ENCODE peak calls at places on chromosome 21, in ten cellular contexts. One of them, this sample, is unnamed.

GRCh38 chr21:35375115-35375514 is 326.0 kb upstream of the RUNX1 start:
- DNase-seq in HFF-Myc: peak
- DNase-seq in fibroblast of pulmonary artery: peak
- DNase-seq in AG04450: peak
- DNase-seq in epithelial cell of esophagus: peak
- DNase-seq in fibroblast of the aortic adventitia: peak
- DNase-seq in kidney epithelial cell: no peak
- DNase-seq in endothelial cell: no peak
- DNase-seq in D721Med: no peak
- DNase-seq in mesothelial cell of epicardium: no peak
- DNase-seq in this sample: peak

GRCh38 chr21:44865561-44866280 is 7.8 kb downstream of the PTTG1IP start:
- DNase-seq in D721Med: no peak
- DNase-seq in HFF-Myc: no peak
- DNase-seq in endothelial cell: no peak
- DNase-seq in fibroblast of the aortic adventitia: no peak
- DNase-seq in kidney epithelial cell: no peak
- DNase-seq in epithelial cell of esophagus: no peak
- DNase-seq in AG04450: no peak
- DNase-seq in fibroblast of pulmonary artery: peak
- DNase-seq in mesothelial cell of epicardium: no peak
- DNase-seq in this sample: no peak

GRCh38 chr21:36705679-36706481 is 7.0 kb downstream of the SIM2 start:
- DNase-seq in kidney epithelial cell: no peak
- DNase-seq in mesothelial cell of epicardium: no peak
- DNase-seq in fibroblast of pulmonary artery: no peak
- DNase-seq in HFF-Myc: no peak
- DNase-seq in fibroblast of the aortic adventitia: no peak
- DNase-seq in epithelial cell of esophagus: no peak
- DNase-seq in D721Med: no peak
- DNase-seq in endothelial cell: no peak
- DNase-seq in AG04450: no peak
- DNase-seq in this sample: no peak

GRCh38 chr21:41716756-41717155 is 50.1 kb downstream of the RIPK4 start:
- DNase-seq in fibroblast of the aortic adventitia: no peak
- DNase-seq in HFF-Myc: no peak
- DNase-seq in kidney epithelial cell: no peak
- DNase-seq in mesothelial cell of epicardium: no peak
- DNase-seq in AG04450: no peak
- DNase-seq in endothelial cell: no peak
- DNase-seq in epithelial cell of esophagus: no peak
- DNase-seq in D721Med: no peak
- DNase-seq in fibroblast of pulmonary artery: no peak
- DNase-seq in this sample: no peak

GRCh38 chr21:15976807-15977206 is 247.0 kb downstream of the USP25 start:
- DNase-seq in endothelial cell: peak
- DNase-seq in HFF-Myc: no peak
- DNase-seq in epithelial cell of esophagus: no peak
- DNase-seq in fibroblast of pulmonary artery: no peak
- DNase-seq in mesothelial cell of epicardium: no peak
- DNase-seq in kidney epithelial cell: no peak
- DNase-seq in AG04450: no peak
- DNase-seq in fibroblast of the aortic adventitia: no peak
- DNase-seq in D721Med: no peak
- DNase-seq in this sample: no peak

GRCh38 chr21:41024341-41025056 is 143.5 kb upstream of the BACE2 start:
- DNase-seq in kidney epithelial cell: no peak
- DNase-seq in endothelial cell: no peak
- DNase-seq in fibroblast of the aortic adventitia: no peak
- DNase-seq in HFF-Myc: no peak
- DNase-seq in D721Med: no peak
- DNase-seq in mesothelial cell of epicardium: no peak
- DNase-seq in fibroblast of pulmonary artery: no peak
- DNase-seq in epithelial cell of esophagus: no peak
- DNase-seq in AG04450: no peak
- DNase-seq in this sample: no peak

GRCh38 chr21:32958288-32958992 is 67.3 kb upstream of the OLIG2 start:
- DNase-seq in mesothelial cell of epicardium: no peak
- DNase-seq in D721Med: no peak
- DNase-seq in epithelial cell of esophagus: peak
- DNase-seq in HFF-Myc: no peak
- DNase-seq in kidney epithelial cell: no peak
- DNase-seq in fibroblast of the aortic adventitia: no peak
- DNase-seq in AG04450: no peak
- DNase-seq in fibroblast of pulmonary artery: no peak
- DNase-seq in endothelial cell: peak
- DNase-seq in this sample: peak

GRCh38 chr21:42518216-42518615 is 4.6 kb downstream of the SLC37A1 start:
- DNase-seq in fibroblast of pulmonary artery: peak
- DNase-seq in epithelial cell of esophagus: peak
- DNase-seq in fibroblast of the aortic adventitia: peak
- DNase-seq in kidney epithelial cell: peak
- DNase-seq in endothelial cell: no peak
- DNase-seq in D721Med: no peak
- DNase-seq in AG04450: no peak
- DNase-seq in HFF-Myc: no peak
- DNase-seq in mesothelial cell of epicardium: no peak
- DNase-seq in this sample: no peak

GRCh38 chr21:35940074-35940927 is 120.0 kb downstream of the SETD4 start:
- DNase-seq in endothelial cell: peak
- DNase-seq in kidney epithelial cell: no peak
- DNase-seq in HFF-Myc: no peak
- DNase-seq in AG04450: peak
- DNase-seq in D721Med: no peak
- DNase-seq in fibroblast of pulmonary artery: peak
- DNase-seq in epithelial cell of esophagus: peak
- DNase-seq in mesothelial cell of epicardium: no peak
- DNase-seq in fibroblast of the aortic adventitia: peak
- DNase-seq in this sample: peak

GRCh38 chr21:26949830-26950229 is 17.1 kb downstream of the ADAMTS5 start:
- DNase-seq in endothelial cell: no peak
- DNase-seq in kidney epithelial cell: no peak
- DNase-seq in epithelial cell of esophagus: no peak
- DNase-seq in mesothelial cell of epicardium: no peak
- DNase-seq in fibroblast of pulmonary artery: no peak
- DNase-seq in fibroblast of the aortic adventitia: no peak
- DNase-seq in HFF-Myc: no peak
- DNase-seq in AG04450: no peak
- DNase-seq in D721Med: no peak
- DNase-seq in this sample: no peak

GRCh38 chr21:44391345-44392091 is 38.1 kb downstream of the TRPM2 start:
- DNase-seq in epithelial cell of esophagus: no peak
- DNase-seq in D721Med: no peak
- DNase-seq in HFF-Myc: no peak
- DNase-seq in fibroblast of the aortic adventitia: no peak
- DNase-seq in kidney epithelial cell: no peak
- DNase-seq in endothelial cell: no peak
- DNase-seq in fibroblast of pulmonary artery: no peak
- DNase-seq in AG04450: no peak
- DNase-seq in mesothelial cell of epicardium: peak
- DNase-seq in this sample: no peak

GRCh38 chr21:21146587-21147373 is 148.6 kb downstream of the NCAM2 start:
- DNase-seq in kidney epithelial cell: no peak
- DNase-seq in fibroblast of pulmonary artery: no peak
- DNase-seq in D721Med: no peak
- DNase-seq in AG04450: no peak
- DNase-seq in mesothelial cell of epicardium: no peak
- DNase-seq in endothelial cell: no peak
- DNase-seq in epithelial cell of esophagus: no peak
- DNase-seq in HFF-Myc: no peak
- DNase-seq in fibroblast of the aortic adventitia: no peak
- DNase-seq in this sample: no peak

GRCh38 chr21:34983680-34984086 is 65.4 kb downstream of the RUNX1 start:
- DNase-seq in mesothelial cell of epicardium: no peak
- DNase-seq in fibroblast of the aortic adventitia: peak
- DNase-seq in endothelial cell: no peak
- DNase-seq in D721Med: no peak
- DNase-seq in AG04450: no peak
- DNase-seq in epithelial cell of esophagus: peak
- DNase-seq in kidney epithelial cell: no peak
- DNase-seq in HFF-Myc: no peak
- DNase-seq in fibroblast of pulmonary artery: peak
- DNase-seq in this sample: peak

GRCh38 chr21:15080504-15080903 is 15.7 kb upstream of the NRIP1 start:
- DNase-seq in HFF-Myc: no peak
- DNase-seq in D721Med: no peak
- DNase-seq in fibroblast of pulmonary artery: no peak
- DNase-seq in endothelial cell: no peak
- DNase-seq in kidney epithelial cell: no peak
- DNase-seq in epithelial cell of esophagus: no peak
- DNase-seq in fibroblast of the aortic adventitia: no peak
- DNase-seq in mesothelial cell of epicardium: no peak
- DNase-seq in AG04450: no peak
- DNase-seq in this sample: no peak

GRCh38 chr21:38171723-38172344 is 85.0 kb upstream of the KCNJ15 start:
- DNase-seq in epithelial cell of esophagus: peak
- DNase-seq in fibroblast of pulmonary artery: peak
- DNase-seq in HFF-Myc: peak
- DNase-seq in AG04450: peak
- DNase-seq in endothelial cell: peak
- DNase-seq in kidney epithelial cell: peak
- DNase-seq in D721Med: no peak
- DNase-seq in fibroblast of the aortic adventitia: peak
- DNase-seq in mesothelial cell of epicardium: no peak
- DNase-seq in this sample: peak
- TF ChIP-seq CTCF in epithelial cell of esophagus: no peak
- TF ChIP-seq CTCF in fibroblast of pulmonary artery: no peak
- TF ChIP-seq CTCF in HFF-Myc: peak
- TF ChIP-seq CTCF in AG04450: peak
- TF ChIP-seq CTCF in endothelial cell: no peak
- TF ChIP-seq CTCF in kidney epithelial cell: peak
- TF ChIP-seq CTCF in D721Med: no peak
- TF ChIP-seq CTCF in fibroblast of the aortic adventitia: no peak
- TF ChIP-seq CTCF in mesothelial cell of epicardium: no peak
- TF ChIP-seq CTCF in this sample: no peak

DNA sequence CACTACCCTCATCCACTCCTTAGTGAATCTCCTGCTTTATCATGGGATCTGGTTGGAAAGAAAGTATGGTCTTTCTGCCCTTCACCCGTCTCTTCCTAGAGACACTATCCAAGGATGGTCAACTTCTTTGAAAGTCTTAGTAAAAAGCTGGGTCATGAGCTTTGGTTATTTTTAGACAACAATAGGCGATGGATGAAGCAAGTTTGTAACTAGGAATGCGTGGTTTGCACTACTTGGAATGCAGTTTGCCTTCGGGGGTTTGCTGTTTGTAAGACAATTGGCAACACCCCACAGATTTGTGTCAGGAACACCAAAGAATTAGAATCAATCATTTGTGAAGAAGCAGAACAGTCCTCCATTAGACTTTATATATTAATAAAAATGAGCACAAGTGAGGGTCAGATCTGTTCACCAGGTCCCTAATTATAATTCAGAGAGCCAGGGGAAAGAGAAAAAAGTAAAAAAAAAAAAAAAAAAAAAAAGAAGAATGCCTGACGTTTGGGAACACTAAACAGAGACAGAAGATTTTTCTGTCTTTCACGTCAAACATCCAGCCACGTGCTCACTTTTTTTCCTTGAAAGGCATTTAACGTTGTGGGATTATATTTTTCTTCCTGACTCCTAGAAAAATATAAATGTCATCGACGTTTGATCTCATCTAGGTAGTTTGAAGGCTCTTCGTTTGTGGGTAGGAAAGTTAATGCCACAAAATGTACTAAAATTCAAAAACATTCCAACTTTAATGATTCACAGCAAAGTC is 60.7 kb upstream of the BTG3 start:
- DNase-seq in kidney epithelial cell: no peak
- DNase-seq in endothelial cell: no peak
- DNase-seq in AG04450: no peak
- DNase-seq in mesothelial cell of epicardium: no peak
- DNase-seq in fibroblast of the aortic adventitia: peak
- DNase-seq in epithelial cell of esophagus: peak
- DNase-seq in D721Med: no peak
- DNase-seq in fibroblast of pulmonary artery: peak
- DNase-seq in HFF-Myc: peak
- DNase-seq in this sample: peak
- TF ChIP-seq CTCF in kidney epithelial cell: no peak
- TF ChIP-seq CTCF in endothelial cell: no peak
- TF ChIP-seq CTCF in AG04450: no peak
- TF ChIP-seq CTCF in mesothelial cell of epicardium: no peak
- TF ChIP-seq CTCF in fibroblast of the aortic adventitia: no peak
- TF ChIP-seq CTCF in epithelial cell of esophagus: no peak
- TF ChIP-seq CTCF in D721Med: no peak
- TF ChIP-seq CTCF in fibroblast of pulmonary artery: no peak
- TF ChIP-seq CTCF in HFF-Myc: no peak
- TF ChIP-seq CTCF in this sample: no peak

GRCh38 chr21:39489380-39489924 is 37.7 kb downstream of the SH3BGR start:
- DNase-seq in fibroblast of the aortic adventitia: no peak
- DNase-seq in HFF-Myc: no peak
- DNase-seq in D721Med: no peak
- DNase-seq in AG04450: no peak
- DNase-seq in kidney epithelial cell: no peak
- DNase-seq in mesothelial cell of epicardium: no peak
- DNase-seq in fibroblast of pulmonary artery: no peak
- DNase-seq in endothelial cell: no peak
- DNase-seq in epithelial cell of esophagus: no peak
- DNase-seq in this sample: no peak
- TF ChIP-seq CTCF in fibroblast of the aortic adventitia: no peak
- TF ChIP-seq CTCF in HFF-Myc: no peak
- TF ChIP-seq CTCF in D721Med: no peak
- TF ChIP-seq CTCF in AG04450: no peak
- TF ChIP-seq CTCF in kidney epithelial cell: no peak
- TF ChIP-seq CTCF in mesothelial cell of epicardium: no peak
- TF ChIP-seq CTCF in fibroblast of pulmonary artery: no peak
- TF ChIP-seq CTCF in endothelial cell: no peak
- TF ChIP-seq CTCF in epithelial cell of esophagus: no peak
- TF ChIP-seq CTCF in this sample: no peak

GRCh38 chr21:25639922-25640670 is 1.0 kb downstream of the JAM2 start:
- DNase-seq in endothelial cell: peak
- DNase-seq in HFF-Myc: no peak
- DNase-seq in epithelial cell of esophagus: no peak
- DNase-seq in fibroblast of pulmonary artery: no peak
- DNase-seq in kidney epithelial cell: no peak
- DNase-seq in D721Med: no peak
- DNase-seq in mesothelial cell of epicardium: peak
- DNase-seq in AG04450: no peak
- DNase-seq in fibroblast of the aortic adventitia: peak
- DNase-seq in this sample: no peak
- TF ChIP-seq CTCF in endothelial cell: no peak
- TF ChIP-seq CTCF in HFF-Myc: no peak
- TF ChIP-seq CTCF in epithelial cell of esophagus: no peak
- TF ChIP-seq CTCF in fibroblast of pulmonary artery: no peak
- TF ChIP-seq CTCF in kidney epithelial cell: no peak
- TF ChIP-seq CTCF in D721Med: no peak
- TF ChIP-seq CTCF in mesothelial cell of epicardium: no peak
- TF ChIP-seq CTCF in AG04450: no peak
- TF ChIP-seq CTCF in fibroblast of the aortic adventitia: no peak
- TF ChIP-seq CTCF in this sample: no peak

This sample was measured in bronchial epithelial cell.